ENCODE peak calls at places on chromosomes 4 and X, in seven cellular contexts. One of them, this sample, is unnamed.

GRCh38 chrX:46036508-46036907 is 508.7 kb downstream of the ZNF674 start:
- DNase-seq in A549: no peak
- DNase-seq in IMR-90: no peak
- DNase-seq in K562: no peak
- DNase-seq in tibial nerve: no peak
- DNase-seq in adrenal gland: no peak
- DNase-seq in stomach: no peak
- DNase-seq in this sample: no peak

GRCh38 chr4:118955515-118955914 is 66.9 kb downstream of the SYNPO2 start:
- DNase-seq in A549: no peak
- DNase-seq in IMR-90: no peak
- DNase-seq in K562: no peak
- DNase-seq in tibial nerve: no peak
- DNase-seq in adrenal gland: no peak
- DNase-seq in stomach: no peak
- DNase-seq in this sample: no peak

GRCh38 chr4:20356565-20356964 is 104.9 kb downstream of the SLIT2 start:
- DNase-seq in A549: no peak
- DNase-seq in IMR-90: no peak
- DNase-seq in K562: no peak
- DNase-seq in tibial nerve: no peak
- DNase-seq in adrenal gland: no peak
- DNase-seq in stomach: no peak
- DNase-seq in this sample: no peak

GRCh38 chrX:36007207-36007606 is 87.7 kb downstream of the CFAP47 start:
- DNase-seq in A549: no peak
- DNase-seq in IMR-90: no peak
- DNase-seq in K562: no peak
- DNase-seq in tibial nerve: no peak
- DNase-seq in adrenal gland: no peak
- DNase-seq in stomach: no peak
- DNase-seq in this sample: no peak

GRCh38 chrX:1946974-1947373 is 332.1 kb downstream of the ASMT start:
- DNase-seq in A549: no peak
- DNase-seq in IMR-90: no peak
- DNase-seq in K562: no peak
- DNase-seq in tibial nerve: no peak
- DNase-seq in adrenal gland: no peak
- DNase-seq in stomach: no peak
- DNase-seq in this sample: no peak

GRCh38 chrX:67612231-67612630 is 68.4 kb downstream of the AR start:
- DNase-seq in A549: peak; percentile 75
- DNase-seq in IMR-90: peak; percentile 32
- DNase-seq in K562: no peak
- DNase-seq in tibial nerve: no peak
- DNase-seq in adrenal gland: no peak
- DNase-seq in stomach: no peak
- DNase-seq in this sample: no peak

GRCh38 chrX:35664838-35665237 is 133.3 kb upstream of the MAGEB16 start:
- DNase-seq in A549: no peak
- DNase-seq in IMR-90: no peak
- DNase-seq in K562: no peak
- DNase-seq in tibial nerve: no peak
- DNase-seq in adrenal gland: no peak
- DNase-seq in stomach: no peak
- DNase-seq in this sample: no peak

GRCh38 chr4:69656653-69657158 is 3.7 kb upstream of the UGT2A1 start:
- DNase-seq in A549: no peak
- DNase-seq in IMR-90: no peak
- DNase-seq in K562: no peak
- DNase-seq in tibial nerve: no peak
- DNase-seq in adrenal gland: no peak
- DNase-seq in stomach: no peak
- DNase-seq in this sample: no peak

GRCh38 chr4:55127053-55127452 is 1.7 kb upstream of the KDR start:
- DNase-seq in A549: no peak
- DNase-seq in IMR-90: no peak
- DNase-seq in K562: no peak
- DNase-seq in tibial nerve: no peak
- DNase-seq in adrenal gland: no peak
- DNase-seq in stomach: no peak
- DNase-seq in this sample: no peak

GRCh38 chr4:16875487-16875886 is 23.0 kb downstream of the LDB2 start:
- DNase-seq in A549: no peak
- DNase-seq in IMR-90: peak; percentile 94
- DNase-seq in K562: no peak
- DNase-seq in tibial nerve: no peak
- DNase-seq in adrenal gland: no peak
- DNase-seq in stomach: no peak
- DNase-seq in this sample: no peak

GRCh38 chrX:17591741-17592110 is 145.6 kb upstream of the SCML1 start:
- DNase-seq in A549: no peak
- DNase-seq in IMR-90: peak; percentile 81
- DNase-seq in K562: no peak
- DNase-seq in tibial nerve: no peak
- DNase-seq in adrenal gland: no peak
- DNase-seq in stomach: no peak
- DNase-seq in this sample: no peak

GRCh38 chr4:151276787-151277557 is at the start of gene PRSS48:
- DNase-seq in A549: peak; percentile 52
- DNase-seq in IMR-90: peak; percentile 32
- DNase-seq in K562: peak; percentile 67
- DNase-seq in tibial nerve: peak; percentile 24
- DNase-seq in adrenal gland: peak; percentile 72
- DNase-seq in stomach: peak; percentile 59
- DNase-seq in this sample: peak; percentile 22

GRCh38 chrX:150688911-150689451 is 4.2 kb upstream of the MTMR1 start:
- DNase-seq in A549: peak; percentile 61
- DNase-seq in IMR-90: peak; percentile 96
- DNase-seq in K562: no peak
- DNase-seq in tibial nerve: no peak
- DNase-seq in adrenal gland: no peak
- DNase-seq in stomach: no peak
- DNase-seq in this sample: peak; percentile 58

GRCh38 chr4:7970031-7970946 is 30.6 kb upstream of the AFAP1 start:
- DNase-seq in A549: peak; percentile 74
- DNase-seq in IMR-90: peak; percentile 58
- DNase-seq in K562: no peak
- DNase-seq in tibial nerve: no peak
- DNase-seq in adrenal gland: no peak
- DNase-seq in stomach: peak; percentile 42
- DNase-seq in this sample: no peak

GRCh38 chrX:69163936-69164741 is 1.1 kb downstream of the PJA1 start:
- DNase-seq in A549: no peak
- DNase-seq in IMR-90: no peak
- DNase-seq in K562: peak; percentile 56
- DNase-seq in tibial nerve: peak; percentile 10
- DNase-seq in adrenal gland: no peak
- DNase-seq in stomach: peak; percentile 32
- DNase-seq in this sample: no peak

GRCh38 chrX:103664363-103664762 is 22.1 kb downstream of the MORF4L2 start:
- DNase-seq in A549: no peak
- DNase-seq in IMR-90: no peak
- DNase-seq in K562: no peak
- DNase-seq in tibial nerve: no peak
- DNase-seq in adrenal gland: no peak
- DNase-seq in stomach: peak; percentile 32
- DNase-seq in this sample: no peak

GRCh38 chr4:36256398-36256828 is 12.1 kb upstream of the ARAP2 start:
- DNase-seq in A549: no peak
- DNase-seq in IMR-90: no peak
- DNase-seq in K562: no peak
- DNase-seq in tibial nerve: no peak
- DNase-seq in adrenal gland: no peak
- DNase-seq in stomach: no peak
- DNase-seq in this sample: no peak

GRCh38 chr4:162837679-162838078 is 329.0 kb downstream of the NAF1 start:
- DNase-seq in A549: no peak
- DNase-seq in IMR-90: no peak
- DNase-seq in K562: no peak
- DNase-seq in tibial nerve: no peak
- DNase-seq in adrenal gland: no peak
- DNase-seq in stomach: no peak
- DNase-seq in this sample: no peak

GRCh38 chr4:122826000-122826595 is 533 bp upstream of the FGF2 start:
- DNase-seq in A549: no peak
- DNase-seq in IMR-90: peak; percentile 49
- DNase-seq in K562: no peak
- DNase-seq in tibial nerve: no peak
- DNase-seq in adrenal gland: no peak
- DNase-seq in stomach: no peak
- DNase-seq in this sample: no peak

GRCh38 chr4:122827258-122827887 is 742 bp downstream of the FGF2 start:
- DNase-seq in A549: no peak
- DNase-seq in IMR-90: peak; percentile 25
- DNase-seq in K562: peak; percentile 65
- DNase-seq in tibial nerve: peak; percentile 25
- DNase-seq in adrenal gland: no peak
- DNase-seq in stomach: peak; percentile 26
- DNase-seq in this sample: no peak

GRCh38 chr4:122827899-122828601 is 1.4 kb downstream of the FGF2 start:
- DNase-seq in A549: peak; percentile 65
- DNase-seq in IMR-90: peak; percentile 77
- DNase-seq in K562: peak; percentile 49
- DNase-seq in tibial nerve: peak; percentile 38
- DNase-seq in adrenal gland: no peak
- DNase-seq in stomach: no peak
- DNase-seq in this sample: no peak

GRCh38 chr4:122824616-122825015 is 2.0 kb upstream of the FGF2 start:
- DNase-seq in A549: no peak
- DNase-seq in IMR-90: peak; percentile 20
- DNase-seq in K562: no peak
- DNase-seq in tibial nerve: no peak
- DNase-seq in adrenal gland: no peak
- DNase-seq in stomach: no peak
- DNase-seq in this sample: no peak

GRCh38 chr4:122826596-122827257 is at the start of gene FGF2:
- DNase-seq in A549: peak; percentile 54
- DNase-seq in IMR-90: peak; percentile 60
- DNase-seq in K562: peak; percentile 65
- DNase-seq in tibial nerve: peak; percentile 54
- DNase-seq in adrenal gland: peak; percentile 30
- DNase-seq in stomach: peak; percentile 31
- DNase-seq in this sample: no peak
- TF ChIP-seq POLR2A in A549: peak; percentile 75
- TF ChIP-seq POLR2A in IMR-90: peak; percentile 71
- TF ChIP-seq POLR2A in K562: peak; percentile 48
- TF ChIP-seq POLR2A in tibial nerve: peak; percentile 70
- TF ChIP-seq POLR2A in adrenal gland: no peak
- TF ChIP-seq POLR2A in stomach: no peak
- TF ChIP-seq POLR2A in this sample: peak; percentile 94

GRCh38 chrX:71111851-71112468 is 583 bp upstream of the IL2RG start:
- DNase-seq in A549: no peak
- DNase-seq in IMR-90: no peak
- DNase-seq in K562: no peak
- DNase-seq in tibial nerve: no peak
- DNase-seq in adrenal gland: no peak
- DNase-seq in stomach: no peak
- DNase-seq in this sample: no peak
- TF ChIP-seq POLR2A in A549: no peak
- TF ChIP-seq POLR2A in IMR-90: no peak
- TF ChIP-seq POLR2A in K562: no peak
- TF ChIP-seq POLR2A in tibial nerve: no peak
- TF ChIP-seq POLR2A in adrenal gland: no peak
- TF ChIP-seq POLR2A in stomach: no peak
- TF ChIP-seq POLR2A in this sample: no peak

GRCh38 chr4:41930139-41930831 is 4.9 kb upstream of the TMEM33 start:
- DNase-seq in A549: no peak
- DNase-seq in IMR-90: no peak
- DNase-seq in K562: no peak
- DNase-seq in tibial nerve: no peak
- DNase-seq in adrenal gland: no peak
- DNase-seq in stomach: no peak
- DNase-seq in this sample: no peak
- TF ChIP-seq POLR2A in A549: no peak
- TF ChIP-seq POLR2A in IMR-90: no peak
- TF ChIP-seq POLR2A in K562: no peak
- TF ChIP-seq POLR2A in tibial nerve: no peak
- TF ChIP-seq POLR2A in adrenal gland: no peak
- TF ChIP-seq POLR2A in stomach: no peak
- TF ChIP-seq POLR2A in this sample: no peak

GRCh38 chr4:169268951-169269781 is 1.6 kb downstream of the SH3RF1 start:
- DNase-seq in A549: peak; percentile 58
- DNase-seq in IMR-90: peak; percentile 87
- DNase-seq in K562: no peak
- DNase-seq in tibial nerve: no peak
- DNase-seq in adrenal gland: peak; percentile 40
- DNase-seq in stomach: no peak
- DNase-seq in this sample: no peak

GRCh38 chr4:169272265-169272886 is 1.6 kb upstream of the SH3RF1 start:
- DNase-seq in A549: no peak
- DNase-seq in IMR-90: peak; percentile 84
- DNase-seq in K562: no peak
- DNase-seq in tibial nerve: no peak
- DNase-seq in adrenal gland: no peak
- DNase-seq in stomach: no peak
- DNase-seq in this sample: no peak

GRCh38 chr4:169270156-169270809 is 473 bp downstream of the SH3RF1 start:
- DNase-seq in A549: peak; percentile 37
- DNase-seq in IMR-90: no peak
- DNase-seq in K562: peak; percentile 32
- DNase-seq in tibial nerve: peak; percentile 23
- DNase-seq in adrenal gland: peak; percentile 76
- DNase-seq in stomach: peak; percentile 71
- DNase-seq in this sample: no peak

GRCh38 chr4:169271692-169272007 is 894 bp upstream of the SH3RF1 start:
- DNase-seq in A549: no peak
- DNase-seq in IMR-90: no peak
- DNase-seq in K562: no peak
- DNase-seq in tibial nerve: no peak
- DNase-seq in adrenal gland: no peak
- DNase-seq in stomach: no peak
- DNase-seq in this sample: no peak

DNA sequence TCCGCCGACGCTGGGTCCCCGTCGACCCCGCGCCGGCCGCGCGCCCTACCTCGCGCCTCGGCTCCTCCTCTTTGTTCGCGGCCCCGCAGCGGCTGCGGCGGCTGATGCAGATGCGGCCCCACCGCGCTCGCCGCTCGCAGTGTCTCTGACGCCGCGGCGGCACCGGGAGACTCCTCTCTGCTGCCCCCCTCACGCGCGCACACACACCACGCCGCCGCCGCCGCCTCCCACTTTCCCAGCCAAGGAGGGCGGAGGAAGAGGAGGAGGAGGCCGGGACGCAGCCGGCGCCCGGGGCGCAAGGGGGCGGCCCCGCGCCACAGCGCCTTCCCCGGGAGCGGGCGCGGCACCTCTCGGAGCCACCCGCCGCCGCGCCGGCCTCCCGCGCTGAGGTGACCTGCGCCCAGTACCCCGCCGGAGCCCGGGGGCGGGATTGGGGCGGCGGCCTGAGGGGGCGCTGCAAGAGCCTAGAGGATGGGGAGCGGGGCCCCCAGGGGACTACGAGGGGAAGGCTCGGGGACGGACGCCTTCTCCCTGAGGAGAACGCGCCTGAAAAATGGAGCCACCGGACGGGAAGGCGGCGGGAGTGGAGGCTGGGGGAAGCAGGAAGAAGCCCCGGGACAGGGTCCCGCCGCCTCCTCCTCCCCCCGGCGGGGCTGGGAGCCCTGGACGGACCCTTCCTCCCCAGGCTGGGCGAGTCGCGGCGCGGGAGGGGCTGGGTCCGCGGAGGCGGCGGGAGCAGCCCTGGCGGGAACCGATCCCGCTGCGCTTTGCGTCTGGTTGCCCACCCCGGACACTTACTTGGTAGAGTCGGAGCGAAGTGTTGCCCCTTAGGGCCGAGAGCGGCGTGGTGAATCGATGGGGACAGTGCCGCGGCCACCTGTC is at the start of gene SH3RF1:
- DNase-seq in A549: peak; percentile 80
- DNase-seq in IMR-90: peak; percentile 82
- DNase-seq in K562: peak; percentile 53
- DNase-seq in tibial nerve: peak; percentile 87
- DNase-seq in adrenal gland: peak; percentile 82
- DNase-seq in stomach: peak; percentile 90
- DNase-seq in this sample: peak; percentile 46
- TF ChIP-seq POLR2A in A549: peak; percentile 63
- TF ChIP-seq POLR2A in IMR-90: peak; percentile 95
- TF ChIP-seq POLR2A in K562: no peak
- TF ChIP-seq POLR2A in tibial nerve: peak; percentile 86
- TF ChIP-seq POLR2A in adrenal gland: peak; percentile 86
- TF ChIP-seq POLR2A in stomach: peak; percentile 59
- TF ChIP-seq POLR2A in this sample: peak; percentile 92